ENCODE peak calls at places on chromosomes 16 and 17, in ten cellular contexts. P, Q, B, E, S, G, H, M, Z and O are unnamed samples.

GRCh38 chr16:52050418-52050817 is 496.5 kb downstream of the TOX3 start:
- DNase-seq in P (no peak), Q (no peak), B (no peak), E (no peak), S (no peak), G (no peak), H (no peak), M (no peak), Z (no peak), O (peak)

GRCh38 chr17:32275060-32276042 is 9.7 kb downstream of the RHBDL3 start:
- DNase-seq in P (no peak), Q (peak), B (no peak), E (no peak), S (no peak), G (no peak), H (no peak), M (no peak), Z (no peak), O (peak)

GRCh38 chr17:57946798-57947358 is 8.3 kb downstream of the CUEDC1 start:
- DNase-seq in P (peak), Q (no peak), B (peak), E (peak), S (peak), G (peak), H (no peak), M (peak), Z (peak), O (peak)

GRCh38 chr17:14302421-14303099 is 1.7 kb downstream of the HS3ST3B1 start:
- DNase-seq in P (peak), Q (peak), B (peak), E (peak), S (peak), G (peak), H (peak), M (peak), Z (peak), O (peak)

GRCh38 chr17:45018514-45019176 is 32.8 kb downstream of the DCAKD start:
- DNase-seq in P (no peak), Q (no peak), B (no peak), E (no peak), S (no peak), G (no peak), H (no peak), M (no peak), Z (no peak), O (no peak)

GRCh38 chr17:35257080-35257701 is 14.3 kb downstream of the SLFN5 start:
- DNase-seq in P (peak), Q (no peak), B (no peak), E (no peak), S (no peak), G (peak), H (no peak), M (peak), Z (no peak), O (peak)

GRCh38 chr17:13647551-13647950 is 45.8 kb upstream of the HS3ST3A1 start:
- DNase-seq in P (no peak), Q (no peak), B (no peak), E (no peak), S (no peak), G (no peak), H (no peak), M (no peak), Z (no peak), O (no peak)

GRCh38 chr17:58032691-58033415 is 25.8 kb upstream of the SRSF1 start:
- DNase-seq in P (no peak), Q (no peak), B (no peak), E (no peak), S (no peak), G (no peak), H (no peak), M (no peak), Z (no peak), O (no peak)

GRCh38 chr17:59846391-59847165 is 46.2 kb downstream of the TUBD1 start:
- DNase-seq in P (no peak), Q (peak), B (peak), E (peak), S (peak), G (peak), H (peak), M (peak), Z (no peak), O (peak)

GRCh38 chr17:50837980-50838954 is 2.9 kb downstream of the WFIKKN2 start:
- DNase-seq in P (no peak), Q (no peak), B (no peak), E (no peak), S (no peak), G (no peak), H (no peak), M (no peak), Z (no peak), O (no peak)

GRCh38 chr17:72592242-72592966 is 471.6 kb downstream of the SOX9 start:
- DNase-seq in P (peak), Q (peak), B (peak), E (peak), S (no peak), G (peak), H (no peak), M (peak), Z (no peak), O (peak)

GRCh38 chr16:1834096-1834495 is 7.1 kb downstream of the FAHD1 start:
- DNase-seq in P (no peak), Q (no peak), B (no peak), E (no peak), S (no peak), G (no peak), H (no peak), M (no peak), Z (no peak), O (peak)
- H3K27ac ChIP-seq in P (no peak), Q (no peak), B (no peak), E (no peak), S (no peak), G (no peak), H (peak), M (no peak), Z (no peak), O (peak)

GRCh38 chr16:53991181-53992056 is 287.5 kb downstream of the FTO start:
- DNase-seq in P (no peak), Q (no peak), B (peak), E (peak), S (no peak), G (no peak), H (no peak), M (peak), Z (no peak), O (no peak)
- H3K27ac ChIP-seq in P (no peak), Q (peak), B (peak), E (no peak), S (no peak), G (peak), H (peak), M (peak), Z (no peak), O (no peak)

DNA sequence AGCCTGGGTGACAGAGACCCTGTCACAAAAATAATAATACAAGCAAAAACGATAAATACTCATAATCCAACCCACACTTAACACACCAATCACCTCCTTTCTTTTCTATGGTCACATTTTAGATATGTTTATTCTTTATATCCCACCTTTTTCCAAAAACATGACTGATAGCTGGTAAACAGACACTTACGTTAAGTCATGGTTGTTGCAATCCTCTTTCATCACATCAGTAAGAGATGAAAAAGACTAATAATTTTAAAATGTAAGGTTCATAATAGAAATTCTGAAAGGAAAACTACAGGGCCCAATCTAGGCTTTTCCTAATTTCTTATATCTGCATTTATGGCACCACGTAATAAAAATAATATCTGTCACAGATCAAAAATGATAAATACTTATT is 10.2 kb downstream of the SMURF2 start:
- DNase-seq in P (no peak), Q (no peak), B (no peak), E (no peak), S (no peak), G (no peak), H (no peak), M (no peak), Z (no peak), O (no peak)
- H3K27ac ChIP-seq in P (no peak), Q (no peak), B (no peak), E (no peak), S (no peak), G (no peak), H (no peak), M (no peak), Z (no peak), O (no peak)

GRCh38 chr16:72255785-72256184 is 83.8 kb upstream of the PMFBP1 start:
- DNase-seq in P (no peak), Q (no peak), B (no peak), E (no peak), S (no peak), G (no peak), H (no peak), M (no peak), Z (no peak), O (peak)

GRCh38 chr16:72261127-72261526 is 89.2 kb upstream of the PMFBP1 start:
- DNase-seq in P (no peak), Q (no peak), B (no peak), E (no peak), S (no peak), G (no peak), H (no peak), M (no peak), Z (no peak), O (no peak)

DNA sequence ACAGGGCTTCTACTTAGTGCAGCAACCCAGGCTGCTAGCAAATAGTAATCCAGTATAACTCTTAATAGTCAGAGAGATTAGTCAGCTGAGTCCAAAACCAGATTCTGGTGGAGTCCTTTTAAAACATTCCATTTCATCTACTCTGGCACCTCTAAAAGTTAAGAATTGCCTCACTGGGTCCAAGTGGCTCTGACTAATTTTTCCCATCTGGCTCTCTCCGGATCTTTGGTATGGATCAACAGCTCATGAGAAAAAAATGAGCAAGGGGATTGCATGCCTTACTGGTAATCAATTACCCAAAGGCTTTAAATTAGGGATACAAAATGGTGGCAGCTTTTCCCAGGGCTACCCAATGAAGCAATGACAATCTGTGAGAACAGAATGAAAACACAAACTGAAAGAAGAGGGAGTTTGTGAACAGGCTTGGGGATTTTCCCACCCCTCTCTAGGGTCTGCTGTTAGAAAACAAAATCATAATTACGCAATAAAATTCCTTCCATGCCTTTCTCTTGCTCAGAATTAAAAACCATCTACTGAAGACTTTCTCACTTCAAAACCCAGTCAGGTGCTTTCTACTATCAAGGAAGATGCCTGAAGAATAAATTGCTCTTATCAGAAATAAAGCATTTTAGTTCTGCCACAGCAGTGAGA is 84.6 kb upstream of the PMFBP1 start:
- DNase-seq in P (no peak), Q (no peak), B (peak), E (no peak), S (no peak), G (no peak), H (no peak), M (no peak), Z (no peak), O (peak)
- H3K27ac ChIP-seq in P (no peak), Q (no peak), B (no peak), E (no peak), S (no peak), G (no peak), H (peak), M (no peak), Z (no peak), O (no peak)

GRCh38 chr17:19651461-19652238 is 3.1 kb downstream of the ALDH3A2 start:
- DNase-seq in P (no peak), Q (no peak), B (no peak), E (no peak), S (no peak), G (no peak), H (no peak), M (no peak), Z (no peak), O (no peak)
- H3K27ac ChIP-seq in P (no peak), Q (peak), B (no peak), E (peak), S (no peak), G (no peak), H (peak), M (peak), Z (no peak), O (no peak)

GRCh38 chr16:84881702-84882521 is 62.1 kb downstream of the CRISPLD2 start:
- DNase-seq in P (no peak), Q (peak), B (peak), E (no peak), S (no peak), G (no peak), H (no peak), M (no peak), Z (no peak), O (peak)

GRCh38 chr16:84884311-84885023 is 64.7 kb downstream of the CRISPLD2 start:
- DNase-seq in P (no peak), Q (no peak), B (no peak), E (no peak), S (no peak), G (no peak), H (no peak), M (peak), Z (no peak), O (no peak)

GRCh38 chr16:84885024-84885910 is 65.5 kb downstream of the CRISPLD2 start:
- DNase-seq in P (no peak), Q (no peak), B (no peak), E (no peak), S (no peak), G (no peak), H (no peak), M (no peak), Z (no peak), O (no peak)

GRCh38 chr16:84886536-84887090 is 66.8 kb downstream of the CRISPLD2 start:
- DNase-seq in P (no peak), Q (no peak), B (no peak), E (no peak), S (no peak), G (no peak), H (no peak), M (no peak), Z (no peak), O (no peak)

DNA sequence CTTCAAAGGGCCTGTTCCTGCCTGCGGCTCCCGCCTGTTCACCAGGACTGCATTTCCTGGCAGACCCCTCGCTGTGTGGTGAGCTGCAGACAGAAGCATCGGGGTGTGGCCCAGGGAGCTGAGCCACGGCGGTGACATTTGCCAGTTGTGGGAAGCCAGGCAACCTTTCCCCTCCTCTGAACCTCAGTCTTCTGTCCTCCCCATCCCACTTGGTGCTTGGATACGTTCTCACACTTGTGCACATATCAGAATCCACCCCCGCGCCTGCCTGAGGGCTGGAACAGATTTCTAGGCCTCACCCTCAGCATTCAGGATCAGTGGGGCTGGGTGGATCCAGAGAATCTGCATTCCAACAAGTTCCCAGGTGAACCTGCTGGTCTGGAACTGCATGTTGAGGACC is 63.5 kb downstream of the CRISPLD2 start:
- DNase-seq in P (no peak), Q (peak), B (no peak), E (no peak), S (no peak), G (peak), H (no peak), M (peak), Z (no peak), O (no peak)
- H3K27ac ChIP-seq in P (no peak), Q (no peak), B (no peak), E (no peak), S (no peak), G (no peak), H (peak), M (no peak), Z (no peak), O (no peak)

DNA sequence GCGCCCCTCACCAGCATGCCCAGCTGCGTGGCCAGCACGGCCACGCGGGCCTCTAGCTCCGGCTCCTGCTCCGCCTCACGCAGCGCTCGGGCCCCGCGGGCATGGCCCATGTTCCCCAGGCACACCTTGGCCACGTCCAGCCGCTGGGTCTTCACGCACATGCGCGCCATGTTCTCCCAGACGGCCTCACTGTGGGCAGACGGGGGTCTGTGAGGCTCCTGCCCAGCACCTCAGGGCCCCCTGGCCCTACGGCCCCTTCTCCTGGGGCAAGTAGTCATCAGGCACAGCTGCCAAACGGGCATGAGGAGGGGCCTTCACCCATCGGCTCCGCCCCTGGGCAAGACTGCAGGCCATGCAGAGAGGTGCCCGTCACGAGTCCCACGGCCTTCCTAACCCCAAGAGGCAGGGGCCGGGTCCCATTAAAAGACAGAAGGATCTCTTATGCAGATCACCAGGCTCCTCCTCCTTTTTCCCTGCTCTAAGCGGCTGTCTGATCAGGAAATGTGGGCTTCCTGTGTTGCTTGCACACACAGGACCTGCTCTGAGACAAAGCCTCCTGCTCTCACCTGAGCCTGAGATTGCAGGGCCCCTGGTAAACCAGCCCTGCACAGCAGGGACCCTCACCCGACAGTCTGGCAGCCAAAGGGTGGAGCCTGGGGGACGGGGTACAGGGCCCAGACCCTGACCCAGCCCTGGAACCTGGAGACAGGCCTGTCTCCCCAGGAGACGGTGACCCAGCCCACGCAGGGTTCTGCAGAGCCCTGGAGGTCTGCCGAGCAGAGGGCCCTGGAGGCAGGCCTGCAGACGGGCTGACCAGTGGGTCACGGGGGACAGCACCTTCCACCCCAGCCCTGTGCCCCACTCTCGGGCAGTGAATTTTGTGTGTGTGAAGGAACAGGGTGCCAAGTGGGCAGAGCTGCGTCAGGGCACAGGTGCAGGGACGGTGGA is 6.6 kb upstream of the TMEM204 start:
- DNase-seq in P (no peak), Q (no peak), B (no peak), E (no peak), S (no peak), G (no peak), H (no peak), M (no peak), Z (no peak), O (no peak)
- H3K27ac ChIP-seq in P (no peak), Q (no peak), B (no peak), E (peak), S (no peak), G (no peak), H (no peak), M (no peak), Z (no peak), O (no peak)

DNA sequence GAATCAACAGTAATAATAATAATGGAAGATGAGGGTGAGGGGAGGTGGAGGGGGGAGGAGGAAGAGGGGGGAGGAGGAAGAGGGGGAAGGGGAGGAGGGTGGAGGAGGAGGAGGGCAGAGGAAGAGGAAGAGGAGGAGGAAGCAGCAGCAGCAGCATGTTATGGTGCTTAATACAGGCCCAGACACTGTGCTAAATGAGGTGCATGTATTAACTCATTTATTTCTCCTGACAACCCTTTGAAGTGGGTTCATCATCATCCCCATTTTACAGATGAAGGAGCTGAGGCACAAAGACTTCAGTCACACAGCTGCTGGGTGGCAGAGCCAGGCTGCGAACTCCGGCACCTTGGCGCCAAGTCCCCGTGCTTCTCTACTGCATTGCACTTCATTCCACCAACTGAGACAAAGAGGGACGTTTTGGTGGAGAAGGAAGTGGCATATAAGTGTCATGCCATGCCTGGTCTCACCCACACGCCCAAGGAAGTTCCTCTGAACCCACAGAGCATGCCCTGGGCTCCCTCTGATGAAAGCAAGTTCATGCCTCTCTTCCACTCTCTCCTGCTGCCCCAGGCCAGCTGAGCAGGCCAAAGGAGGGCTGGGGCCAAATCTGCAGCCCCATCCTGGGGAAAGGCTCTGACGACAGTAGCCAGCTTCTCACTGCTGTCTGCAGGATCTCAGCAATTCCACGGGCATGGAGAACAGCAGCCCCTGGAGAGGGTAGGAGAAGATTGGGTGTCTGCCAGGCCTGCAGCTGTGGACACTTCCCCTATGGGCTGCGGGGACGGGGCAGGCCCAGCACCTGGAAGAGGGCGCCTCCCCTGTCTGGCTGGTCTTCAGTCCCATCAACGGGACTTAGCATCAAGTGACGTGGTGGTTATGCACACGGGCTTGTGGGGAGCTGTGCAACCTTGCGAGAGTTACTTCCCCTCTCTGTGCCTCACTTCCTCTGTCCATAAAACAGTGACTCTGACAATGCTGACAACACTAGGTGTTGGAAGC is 21.8 kb downstream of the XYLT1 start:
- DNase-seq in P (no peak), Q (peak), B (no peak), E (peak), S (peak), G (peak), H (no peak), M (peak), Z (peak), O (no peak)
- H3K27ac ChIP-seq in P (no peak), Q (no peak), B (no peak), E (peak), S (peak), G (no peak), H (no peak), M (no peak), Z (peak), O (no peak)

DNA sequence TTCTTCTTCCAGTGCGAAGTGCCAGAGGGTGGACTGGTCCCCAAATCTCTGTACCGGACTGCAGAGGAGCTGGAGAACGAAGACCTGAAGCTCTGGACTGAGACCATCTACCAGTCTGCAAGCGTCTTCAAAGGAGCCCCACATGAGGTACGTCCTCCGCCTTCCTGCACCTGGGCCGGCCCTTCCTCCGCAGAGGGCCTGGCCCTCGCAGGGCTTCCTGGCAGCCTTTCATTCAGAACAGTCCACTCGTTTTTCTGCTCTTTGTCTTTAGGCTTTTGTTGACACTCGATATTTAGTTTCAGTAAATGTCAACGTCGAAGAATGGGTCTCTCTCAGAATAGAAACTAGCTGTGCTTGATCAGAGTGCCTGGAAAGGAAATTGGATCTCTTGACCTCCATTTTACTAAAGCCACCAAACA is 68.6 kb downstream of the SEC14L1 start:
- DNase-seq in P (no peak), Q (no peak), B (no peak), E (peak), S (no peak), G (no peak), H (peak), M (no peak), Z (no peak), O (no peak)
- H3K27ac ChIP-seq in P (no peak), Q (peak), B (no peak), E (no peak), S (no peak), G (no peak), H (peak), M (peak), Z (no peak), O (no peak)